ENCODE peak calls at places on chromosomes 1 and 21, in nine cellular contexts. D is GM23248; N is Peyer's patch; M is pancreas; G is ovary; Z is Karpas-422; K is transverse colon; B is CD8-positive, alpha-beta memory T cell; Y is neural progenitor cell. E is an unnamed sample.

GRCh38 chr21:26686278-26686677 is 113.2 kb upstream of the CYYR1 start:
- DNase-seq in D (peak; percentile 37), N (peak; percentile 18), M (no peak), G (no peak), Z (peak; percentile 58), K (no peak), B (peak; percentile 26), Y (no peak), E (no peak)

GRCh38 chr1:23020731-23021130 is 1.5 kb downstream of the KDM1A start:
- DNase-seq in D (peak; percentile 17), N (no peak), M (no peak), G (no peak), Z (peak; percentile 40), K (no peak), B (no peak), Y (no peak), E (no peak)

GRCh38 chr1:16163882-16164820 is 8.3 kb upstream of the EPHA2 start:
- DNase-seq in D (peak; percentile 98), N (no peak), M (no peak), G (no peak), Z (no peak), K (no peak), B (no peak), Y (peak; percentile 51), E (no peak)

GRCh38 chr1:923991-924618 is 382 bp downstream of the SAMD11 start:
- DNase-seq in D (peak; percentile 66), N (no peak), M (no peak), G (no peak), Z (no peak), K (no peak), B (no peak), Y (no peak), E (no peak)

GRCh38 chr1:199878818-199879217 is 148.7 kb upstream of the NR5A2 start:
- DNase-seq in D (no peak), N (no peak), M (no peak), G (no peak), Z (peak; percentile 45), K (no peak), B (no peak), Y (no peak), E (no peak)

GRCh38 chr1:26863677-26864060 is 720 bp downstream of the SFN start:
- DNase-seq in D (no peak), N (no peak), M (no peak), G (no peak), Z (no peak), K (no peak), B (no peak), Y (no peak), E (no peak)

GRCh38 chr1:212794561-212795014 is 2.9 kb downstream of the TATDN3 start:
- DNase-seq in D (no peak), N (no peak), M (no peak), G (no peak), Z (peak; percentile 94), K (no peak), B (no peak), Y (no peak), E (no peak)

GRCh38 chr21:41687633-41688032 is 79.2 kb downstream of the RIPK4 start:
- DNase-seq in D (no peak), N (no peak), M (no peak), G (no peak), Z (no peak), K (no peak), B (no peak), Y (no peak), E (no peak)

GRCh38 chr1:190098756-190099155 is 378.9 kb downstream of the BRINP3 start:
- DNase-seq in D (no peak), N (no peak), M (no peak), G (no peak), Z (no peak), K (no peak), B (no peak), Y (no peak), E (peak; percentile 48)

GRCh38 chr1:15810073-15810472 is 2.6 kb upstream of the UQCRHL start:
- DNase-seq in D (no peak), N (no peak), M (no peak), G (no peak), Z (no peak), K (no peak), B (no peak), Y (no peak), E (no peak)

GRCh38 chr1:231663211-231663792 is 36.7 kb downstream of the DISC1 start:
- DNase-seq in D (peak; percentile 7), N (no peak), M (no peak), G (no peak), Z (no peak), K (no peak), B (no peak), Y (no peak), E (no peak)

GRCh38 chr1:59898927-59899326 is 27.6 kb downstream of the CYP2J2 start:
- DNase-seq in D (peak; percentile 4), N (no peak), M (no peak), G (no peak), Z (no peak), K (no peak), B (no peak), Y (no peak), E (no peak)

GRCh38 chr1:205812271-205812877 is 624 bp downstream of the SLC41A1 start:
- DNase-seq in D (peak; percentile 48), N (peak; percentile 16), M (no peak), G (peak; percentile 61), Z (peak; percentile 41), K (peak; percentile 14), B (peak; percentile 21), Y (peak; percentile 74), E (no peak)
- H3K27me3 ChIP-seq in D (no peaks in the 10 kb centered on the region), N (no peaks in the 10 kb centered on the region), M (no peaks in the 10 kb centered on the region), G (no peaks in the 10 kb centered on the region), Z (no peaks in the 10 kb centered on the region), K (no peaks in the 10 kb centered on the region), B (peaks cover 3% of the 10 kb centered on the region), Y (peaks cover 14% of the 10 kb centered on the region), E (no peaks in the 10 kb centered on the region)

GRCh38 chr1:53278294-53278693 is 40.0 kb upstream of the MAGOH start:
- DNase-seq in D (peak; percentile 59), N (peak; percentile 61), M (peak; percentile 86), G (peak; percentile 75), Z (peak; percentile 84), K (peak; percentile 66), B (peak; percentile 57), Y (peak; percentile 68), E (peak; percentile 84)

GRCh38 chr1:53277326-53277725 is 39.0 kb upstream of the MAGOH start:
- DNase-seq in D (no peak), N (no peak), M (no peak), G (no peak), Z (no peak), K (no peak), B (no peak), Y (no peak), E (no peak)

GRCh38 chr1:53275566-53275965 is 37.2 kb upstream of the MAGOH start:
- DNase-seq in D (no peak), N (no peak), M (no peak), G (no peak), Z (no peak), K (no peak), B (no peak), Y (no peak), E (no peak)

GRCh38 chr1:53276153-53276901 is 38.0 kb upstream of the MAGOH start:
- DNase-seq in D (no peak), N (no peak), M (no peak), G (no peak), Z (no peak), K (no peak), B (no peak), Y (no peak), E (no peak)

DNA sequence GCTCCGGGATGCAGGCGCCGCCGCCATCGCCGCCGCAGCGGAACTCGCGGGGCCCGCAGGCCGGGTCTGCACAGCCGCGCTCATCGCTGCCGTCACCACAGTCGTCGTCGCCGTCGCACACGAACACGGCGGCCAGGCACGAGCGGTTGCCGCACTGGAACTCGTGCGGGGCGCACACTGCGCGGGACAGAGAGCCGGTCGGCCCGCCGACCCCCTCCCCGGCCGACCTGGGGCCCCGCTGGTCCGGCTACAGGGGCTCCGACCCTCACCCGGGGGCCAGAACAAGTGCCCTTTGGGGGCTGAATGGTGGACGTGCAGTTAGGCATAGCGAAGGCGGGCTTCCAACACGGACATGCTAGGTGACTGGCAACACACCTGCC is 38.6 kb upstream of the MAGOH start:
- DNase-seq in D (no peak), N (no peak), M (no peak), G (no peak), Z (no peak), K (no peak), B (no peak), Y (no peak), E (no peak)
- H3K4me3 ChIP-seq in D (no peak overlapping the region), N (no peak overlapping the region), M (no peak overlapping the region), G (no peak overlapping the region), Z (no peak overlapping the region), K (no peak overlapping the region), B (no peak overlapping the region), Y (no peak overlapping the region), E (no peak overlapping the region)

DNA sequence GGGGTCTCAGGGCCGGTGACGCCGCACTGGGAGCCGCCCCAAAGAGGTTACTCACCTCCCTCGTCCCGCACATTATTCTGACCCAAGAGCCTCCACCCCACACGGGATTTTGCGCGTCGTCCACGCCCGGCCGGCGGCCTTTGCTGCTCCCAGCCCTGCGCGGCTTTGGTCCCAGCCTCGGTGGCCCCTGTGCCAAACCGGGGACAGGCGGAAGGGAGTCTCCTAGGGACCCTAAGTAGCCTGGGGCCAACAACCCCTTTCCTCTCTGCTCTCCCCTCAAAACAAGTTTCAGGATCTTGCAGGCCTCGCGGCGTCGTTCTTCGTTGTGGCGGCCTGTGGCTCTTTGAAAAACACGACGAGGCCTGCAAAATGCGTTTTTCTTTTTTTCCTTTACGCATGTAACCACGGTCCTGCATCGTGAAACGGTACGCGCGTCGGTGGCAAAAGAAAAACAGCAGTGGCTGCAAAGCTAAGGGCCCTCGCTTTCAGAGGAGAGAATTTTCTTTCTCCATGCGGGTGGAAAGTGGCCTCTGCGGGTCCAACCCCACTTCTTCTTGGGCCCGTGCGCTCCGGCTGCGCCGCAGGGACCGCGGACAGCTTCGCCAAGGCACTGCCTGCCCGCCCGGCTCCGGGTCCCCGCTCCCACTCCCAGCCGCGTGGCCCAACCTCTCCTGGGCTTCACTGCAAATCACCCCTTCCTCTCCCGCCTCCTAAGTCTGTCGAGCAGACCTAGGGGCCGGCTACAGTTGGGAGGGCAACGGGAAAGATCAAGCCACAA is 816 bp upstream of the RUNX3 start:
- DNase-seq in D (no peak), N (no peak), M (no peak), G (no peak), Z (no peak), K (no peak), B (peak; percentile 43), Y (peak; percentile 21), E (no peak)
- H3K27ac ChIP-seq in D (no peak overlapping the region), N (peak overlapping the region; percentile 98), M (no peak overlapping the region), G (no peak overlapping the region), Z (peak overlapping the region; percentile 80), K (peak overlapping the region; percentile 72), B (peak overlapping the region; percentile 45), Y (no peak overlapping the region), E (no peak overlapping the region)

DNA sequence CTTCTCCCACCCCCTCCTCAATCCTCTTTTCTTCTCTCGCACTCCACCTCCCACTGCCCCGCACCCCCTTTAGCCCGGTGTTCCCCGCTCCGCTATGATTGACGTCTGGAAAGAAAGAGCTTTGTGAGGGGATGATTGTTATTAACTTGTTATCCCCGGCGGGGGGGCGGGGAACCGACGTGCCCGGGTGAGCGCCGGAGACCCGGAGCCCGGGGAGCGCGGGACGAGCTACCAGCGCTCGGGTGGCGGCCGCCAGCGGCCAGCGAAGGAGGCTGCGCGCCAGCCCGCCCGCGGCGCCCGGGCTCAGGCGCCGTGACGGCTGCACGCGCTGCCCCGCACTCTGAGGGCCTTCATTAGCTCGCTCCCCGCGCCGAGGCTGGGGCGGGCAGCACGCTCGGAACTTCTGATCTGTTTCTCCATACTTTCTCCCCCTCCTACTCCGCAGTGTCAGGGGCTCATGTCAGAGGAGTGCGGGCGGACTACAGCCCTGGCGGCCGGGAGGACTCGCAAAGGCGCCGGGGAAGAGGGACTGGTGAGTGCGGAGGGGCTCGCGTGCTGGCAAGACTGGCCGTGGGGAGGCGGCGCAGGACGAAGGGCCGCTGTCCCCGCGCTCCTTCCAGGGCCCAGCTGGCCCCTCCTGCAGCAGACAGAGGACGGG is 2.1 kb downstream of the LHX8 start:
- DNase-seq in D (peak; percentile 28), N (no peak), M (peak; percentile 68), G (no peak), Z (no peak), K (no peak), B (no peak), Y (peak; percentile 87), E (no peak)
- H3K27me3 ChIP-seq in D (peaks cover 85% of the 10 kb centered on the region), N (peaks cover 41% of the 10 kb centered on the region), M (peaks cover 32% of the 10 kb centered on the region), G (peaks cover 4% of the 10 kb centered on the region), Z (no peaks in the 10 kb centered on the region), K (peaks cover 99% of the 10 kb centered on the region), B (peaks cover 18% of the 10 kb centered on the region), Y (peaks cover 100% of the 10 kb centered on the region), E (no peaks in the 10 kb centered on the region)

E was measured in right cardiac atrium.